ENCODE peak calls at places on chromosomes 2 and 18, in five cellular contexts. Z is kidney, P is tibial nerve, N is neural progenitor cell, J is SK-N-SH. S is an unnamed sample. For H3K4me1, the result is how much of the 10 kb centered on the place peaks cover.

GRCh38 chr2:7400628-7401027 is 483.4 kb downstream of the RNF144A start:
- DNase-seq in J (no peak), Z (no peak), P (no peak), N (no peak), S (no peak)

GRCh38 chr2:102619414-102620319 is at the start of gene SLC9A2:
- DNase-seq in J (peak), N (peak), P (no peak), Z (peak), S (peak)

GRCh38 chr2:177784449-177784845 is 288.1 kb downstream of the PDE11A start:
- DNase-seq in N (no peak), Z (no peak), P (no peak), J (no peak), S (no peak)

GRCh38 chr2:101162561-101163330 is 11.6 kb upstream of the TBC1D8 start:
- DNase-seq in N (peak), P (no peak), Z (no peak), J (no peak), S (peak)

GRCh38 chr18:45291616-45292612 is 323.4 kb upstream of the SLC14A2 start:
- DNase-seq in Z (no peak), J (peak), N (peak), P (no peak), S (no peak)

GRCh38 chr2:107020386-107020785 is 134.4 kb upstream of the ST6GAL2 start:
- DNase-seq in N (no peak), Z (no peak), P (no peak), J (no peak), S (no peak)

GRCh38 chr2:217666338-217666737 is 336.5 kb downstream of the TNS1 start:
- DNase-seq in N (no peak), J (no peak), Z (no peak), P (no peak), S (no peak)

GRCh38 chr2:28273751-28274150 is 118.9 kb upstream of the FOSL2 start:
- DNase-seq in Z (no peak), P (no peak), N (no peak), J (no peak), S (no peak)

GRCh38 chr2:217901826-217902225 is 101.0 kb downstream of the TNS1 start:
- DNase-seq in Z (no peak), P (no peak), J (no peak), N (no peak), S (no peak)

GRCh38 chr2:99504844-99505584 is 15.2 kb upstream of the REV1 start:
- DNase-seq in P (no peak), J (no peak), N (no peak), Z (no peak), S (no peak)

GRCh38 chr2:168626610-168627009 is 170.5 kb downstream of the CERS6 start:
- DNase-seq in N (peak), P (no peak), Z (no peak), J (no peak), S (no peak)

GRCh38 chr18:8029061-8029460 is 461.9 kb downstream of the PTPRM start:
- DNase-seq in P (no peak), N (no peak), Z (no peak), J (no peak), S (no peak)

GRCh38 chr18:38606841-38607240 is 1041.2 kb upstream of the CELF4 start:
- DNase-seq in Z (no peak), P (no peak), N (no peak), J (no peak), S (no peak)

GRCh38 chr18:3595282-3596273 is 145.6 kb downstream of the TGIF1 start:
- DNase-seq in Z (no peak), N (no peak), P (no peak), J (no peak), S (peak)

GRCh38 chr2:38184964-38185603 is 109.1 kb upstream of the CYP1B1 start:
- DNase-seq in Z (no peak), J (no peak), P (no peak), N (no peak), S (no peak)

GRCh38 chr18:35935805-35936204 is 36.7 kb upstream of the RMP24 start:
- DNase-seq in P (no peak), J (no peak), Z (no peak), N (no peak), S (no peak)

GRCh38 chr2:18436408-18437077 is 123.9 kb downstream of the RDH14 start:
- DNase-seq in N (no peak), P (no peak), Z (no peak), J (no peak), S (no peak)

GRCh38 chr18:4755848-4756247 is 300.7 kb upstream of the DLGAP1 start:
- DNase-seq in N (no peak), P (no peak), J (no peak), Z (no peak), S (no peak)

GRCh38 chr2:69686855-69687254 is 43.3 kb upstream of the AAK1 start:
- DNase-seq in Z (no peak), J (no peak), P (no peak), N (no peak), S (no peak)

GRCh38 chr2:80407377-80407776 is 102.8 kb upstream of the LRRTM1 start:
- DNase-seq in Z (no peak), N (no peak), J (no peak), P (no peak), S (no peak)

GRCh38 chr2:15189236-15189635 is 371.9 kb downstream of the NBAS start:
- DNase-seq in P (no peak), N (peak), J (no peak), Z (no peak), S (peak)

GRCh38 chr2:27746325-27746724 is 25.2 kb upstream of the MRPL33 start:
- DNase-seq in Z (no peak), N (no peak), J (no peak), P (no peak), S (no peak)

GRCh38 chr2:95061601-95062183 is 36.2 kb downstream of the MAL start:
- DNase-seq in Z (no peak), J (peak), N (no peak), P (no peak), S (peak)

GRCh38 chr2:226607379-226607778 is 192.2 kb downstream of the IRS1 start:
- DNase-seq in J (no peak), P (no peak), Z (no peak), N (no peak), S (no peak)

GRCh38 chr2:96534701-96535181 is 1.8 kb upstream of the ARID5A start:
- DNase-seq in Z (no peak), N (no peak), P (no peak), J (peak), S (no peak)
- H3K4me1 ChIP-seq in Z (under half), N (under half), P (half or more), J (under half), S (under half)

GRCh38 chr18:11327656-11328055 is 178.3 kb upstream of the PIEZO2 start:
- DNase-seq in N (no peak), Z (no peak), P (no peak), J (no peak), S (no peak)
- H3K4me1 ChIP-seq in N (under half), Z (under half), P (under half), J (under half), S (under half)

GRCh38 chr18:41320090-41320489 is 634.9 kb upstream of the PIK3C3 start:
- DNase-seq in N (no peak), Z (no peak), J (no peak), P (no peak), S (no peak)

GRCh38 chr18:41324020-41324791 is 630.8 kb upstream of the PIK3C3 start:
- DNase-seq in P (no peak), Z (no peak), N (no peak), J (no peak), S (no peak)

GRCh38 chr18:41324934-41325333 is 630.1 kb upstream of the PIK3C3 start:
- DNase-seq in N (no peak), Z (no peak), P (no peak), J (no peak), S (no peak)

GRCh38 chr18:41326311-41326710 is 628.7 kb upstream of the PIK3C3 start:
- DNase-seq in N (no peak), Z (no peak), P (no peak), J (no peak), S (no peak)

DNA sequence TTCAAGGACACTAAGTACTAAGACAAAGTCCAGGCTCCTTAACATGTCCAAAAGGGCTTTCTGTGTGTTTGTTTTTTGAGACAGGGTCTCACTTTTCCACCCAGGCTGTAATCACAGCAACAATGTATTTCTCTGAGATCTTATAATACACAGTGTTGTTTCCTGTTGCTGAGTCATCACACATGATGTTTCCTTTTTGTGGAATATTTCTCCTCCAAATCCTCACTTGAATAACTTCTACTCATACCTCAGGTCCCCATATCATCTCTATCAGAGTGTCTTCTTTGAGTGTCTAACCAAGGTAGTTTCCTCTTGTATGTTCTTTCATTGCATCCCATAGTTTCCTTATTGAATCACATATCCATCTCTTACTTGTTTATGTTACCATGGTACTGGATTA is 632.0 kb upstream of the PIK3C3 start:
- DNase-seq in P (no peak), N (no peak), J (no peak), Z (no peak), S (no peak)
- H3K4me1 ChIP-seq in P (under half), N (under half), J (under half), Z (under half), S (under half)

GRCh38 chr2:9970386-9971044 is 19.0 kb downstream of the GRHL1 start:
- DNase-seq in P (no peak), Z (no peak), N (peak), J (no peak), S (no peak)
- H3K4me1 ChIP-seq in P (under half), Z (under half), N (under half), J (under half), S (under half)

GRCh38 chr2:44671276-44671675 is 270.2 kb upstream of the SIX3 start:
- DNase-seq in J (peak), N (no peak), P (no peak), Z (no peak), S (no peak)
- H3K4me1 ChIP-seq in J (under half), N (under half), P (under half), Z (under half), S (under half)

DNA sequence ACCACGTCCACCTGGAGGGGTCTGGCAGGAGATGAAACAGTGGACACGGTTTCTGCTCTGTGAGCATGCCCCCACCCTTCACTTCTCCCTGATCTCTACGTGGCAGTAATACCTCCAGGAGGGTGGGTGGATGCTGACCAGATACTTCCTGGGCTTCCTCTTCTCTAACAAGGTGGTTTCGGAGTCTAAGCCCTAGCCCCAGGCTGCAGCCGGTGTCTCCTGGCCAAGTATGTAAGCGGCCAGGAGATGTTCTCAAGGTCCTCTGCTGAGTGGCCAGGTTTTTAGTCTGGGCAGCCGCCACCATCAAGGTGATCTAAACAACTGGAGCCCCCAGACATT is 101.8 kb upstream of the ASB18 start:
- DNase-seq in P (no peak), N (no peak), Z (no peak), J (no peak), S (no peak)
- H3K4me1 ChIP-seq in P (under half), N (under half), Z (under half), J (under half), S (under half)

DNA sequence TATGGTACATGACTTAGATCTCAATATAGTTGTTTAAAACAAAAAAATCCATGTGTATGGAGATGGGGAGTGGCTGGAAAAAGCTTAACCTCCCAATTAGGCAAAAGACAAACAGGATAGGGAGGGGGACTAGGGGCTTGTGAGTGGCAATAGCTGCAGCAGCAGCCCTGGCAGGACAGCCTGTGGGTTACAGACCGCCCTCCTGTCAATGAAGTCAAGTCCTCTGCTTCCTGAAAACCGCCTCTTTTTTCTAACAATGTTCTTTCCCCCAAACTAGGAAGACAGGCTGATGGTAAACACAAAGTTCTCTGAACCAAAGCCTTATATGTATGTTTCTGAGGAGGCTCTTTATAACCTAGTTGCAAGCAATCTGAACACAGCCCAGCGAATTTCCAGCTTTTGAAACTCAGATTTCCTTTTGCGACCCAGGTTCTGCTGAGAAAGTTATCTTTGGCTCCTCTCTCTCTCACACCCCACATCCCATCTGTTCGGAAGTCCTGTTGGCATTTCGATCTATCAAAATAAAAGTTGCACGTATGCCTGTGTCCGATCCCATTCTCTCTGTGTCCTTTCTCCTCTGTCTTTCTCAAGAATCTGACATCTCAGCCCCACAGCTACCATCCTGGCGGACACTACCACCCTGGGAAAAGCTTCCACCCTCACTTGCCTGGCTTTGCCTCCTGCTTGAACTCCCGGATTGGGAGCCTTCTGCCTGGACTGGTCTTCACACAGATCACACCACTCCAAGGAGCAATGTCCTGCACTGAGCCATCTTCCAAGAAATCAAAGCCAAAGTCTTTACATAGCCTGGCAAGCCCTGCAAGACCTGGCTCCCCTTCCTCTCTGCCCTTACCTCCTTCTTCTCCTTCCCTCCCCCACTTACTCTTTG is 10.1 kb downstream of the ATP8B1 start:
- DNase-seq in J (no peak), P (no peak), Z (no peak), N (no peak), S (peak)
- H3K4me1 ChIP-seq in J (half or more), P (under half), Z (under half), N (under half), S (under half)

DNA sequence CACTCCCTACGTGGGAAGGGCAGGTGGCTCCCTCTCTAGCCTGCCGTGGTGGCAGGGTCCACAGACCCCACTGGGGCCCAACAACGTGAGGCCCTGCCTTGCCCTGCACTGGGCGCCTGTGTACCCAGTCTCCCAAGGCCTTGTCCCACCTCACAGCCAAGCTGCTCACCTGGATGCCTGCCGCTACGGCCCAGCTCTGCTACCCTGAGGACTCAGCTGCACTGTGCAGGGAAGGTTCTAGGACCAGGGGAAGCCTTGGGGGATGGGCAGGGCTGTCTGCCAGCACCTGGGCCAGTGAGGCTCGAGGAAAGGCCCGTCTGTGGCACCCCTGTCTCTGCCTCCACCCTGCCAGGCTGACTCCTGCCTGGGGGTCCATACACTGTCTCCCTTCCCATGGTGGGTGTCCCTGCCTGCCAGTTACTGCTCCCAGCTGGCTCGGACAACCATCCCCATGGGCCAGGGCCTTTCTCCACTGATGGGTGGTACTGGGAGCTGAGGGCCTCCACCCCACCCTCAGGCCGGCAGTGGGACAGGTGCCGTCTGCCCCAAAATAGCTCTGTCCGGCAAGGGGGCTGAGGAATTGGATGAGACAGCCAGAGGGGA is 33.2 kb downstream of the HS6ST1 start:
- DNase-seq in Z (peak), N (no peak), P (no peak), J (no peak), S (no peak)
- H3K4me1 ChIP-seq in Z (under half), N (under half), P (under half), J (under half), S (under half)

DNA sequence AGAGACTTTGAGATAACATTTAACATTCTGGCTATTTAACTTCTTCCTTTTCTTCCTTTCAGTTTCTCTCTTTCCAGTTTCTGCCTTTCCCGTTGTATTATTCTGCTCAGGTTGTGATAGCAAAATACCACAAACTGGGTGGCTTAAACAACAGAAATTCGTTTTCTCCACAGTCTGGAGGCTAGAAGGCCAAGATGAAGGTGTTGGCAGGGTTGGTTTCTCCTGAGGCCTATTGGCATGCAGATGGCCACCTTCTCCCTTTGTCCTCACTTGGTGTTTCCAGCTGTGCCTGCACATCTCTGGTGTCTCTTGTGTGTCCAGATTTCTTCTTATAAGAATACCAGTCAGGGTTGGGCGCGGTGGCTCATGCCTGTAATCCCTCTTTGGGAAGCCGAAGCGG is 34.0 kb downstream of the PHLPP1 start:
- DNase-seq in J (no peak), Z (no peak), P (no peak), N (no peak), S (no peak)
- H3K4me1 ChIP-seq in J (under half), Z (under half), P (under half), N (under half), S (under half)